ENCODE peak calls at places on chromosomes 16 and 17, in five cellular contexts. B is breast epithelium, V is foreskin keratinocyte, Z is mammary epithelial cell, Y is fibroblast of lung. D is an unnamed sample.
A peak's percentile ranks its signal among the peaks of the same experiment; 100 is the strongest.

GRCh38 chr17:34146440-34147043 is 108.5 kb upstream of the CCL2 start:
- DNase-seq in B (peak; percentile 80), V (peak; percentile 6), Z (no peak), Y (no peak), D (no peak)

GRCh38 chr16:49108611-49109010 is 173.0 kb downstream of the CBLN1 start:
- DNase-seq in B (no peak), V (no peak), Z (no peak), Y (no peak), D (no peak)

GRCh38 chr17:83196973-83197880 is 117.8 kb downstream of the METRNL start:
- DNase-seq in B (peak; percentile 47), V (no peak), Z (no peak), Y (no peak), D (peak; percentile 33)

GRCh38 chr17:2181206-2181983 is 122.2 kb downstream of the SMG6 start:
- DNase-seq in B (no peak), V (no peak), Z (no peak), Y (peak; percentile 98), D (peak; percentile 94)

GRCh38 chr16:50841081-50841886 is 99.4 kb downstream of the CYLD start:
- DNase-seq in B (no peak), V (no peak), Z (no peak), Y (peak; percentile 56), D (no peak)

GRCh38 chr16:55494994-55495421 is 13.9 kb upstream of the LPCAT2 start:
- DNase-seq in B (no peak), V (peak; percentile 75), Z (peak; percentile 70), Y (peak; percentile 95), D (peak; percentile 63)

GRCh38 chr16:72092832-72093447 is 480 bp downstream of the TXNL4B start:
- DNase-seq in B (no peak), V (peak; percentile 56), Z (peak; percentile 70), Y (peak; percentile 79), D (no peak)

GRCh38 chr17:82931696-82932060 is 91.9 kb upstream of the ZNF750 start:
- DNase-seq in B (peak; percentile 65), V (no peak), Z (peak; percentile 81), Y (peak; percentile 93), D (peak; percentile 80)

GRCh38 chr16:73058221-73058615 is 10.3 kb upstream of the ZFHX3 start:
- DNase-seq in B (no peak), V (no peak), Z (peak; percentile 54), Y (peak; percentile 36), D (peak; percentile 21)

GRCh38 chr17:41705271-41705991 is 6.7 kb upstream of the GAST start:
- DNase-seq in B (no peak), V (no peak), Z (no peak), Y (peak; percentile 74), D (no peak)

GRCh38 chr17:70006159-70006558 is 68.9 kb upstream of the KCNJ16 start:
- DNase-seq in B (no peak), V (peak; percentile 4), Z (no peak), Y (peak; percentile 11), D (no peak)

GRCh38 chr17:49496183-49496865 is 1.2 kb downstream of the NGFR start:
- DNase-seq in B (peak; percentile 79), V (no peak), Z (peak; percentile 59), Y (peak; percentile 44), D (peak; percentile 75)

GRCh38 chr17:48818361-48818841 is 1.4 kb upstream of the TTLL6 start:
- DNase-seq in B (no peak), V (no peak), Z (no peak), Y (no peak), D (no peak)

GRCh38 chr17:55737976-55738501 is 12.8 kb upstream of the PCTP start:
- DNase-seq in B (no peak), V (no peak), Z (no peak), Y (no peak), D (no peak)

GRCh38 chr16:86306811-86307517 is 203.4 kb upstream of the FOXF1 start:
- DNase-seq in B (no peak), V (no peak), Z (peak; percentile 56), Y (peak; percentile 64), D (no peak)

DNA sequence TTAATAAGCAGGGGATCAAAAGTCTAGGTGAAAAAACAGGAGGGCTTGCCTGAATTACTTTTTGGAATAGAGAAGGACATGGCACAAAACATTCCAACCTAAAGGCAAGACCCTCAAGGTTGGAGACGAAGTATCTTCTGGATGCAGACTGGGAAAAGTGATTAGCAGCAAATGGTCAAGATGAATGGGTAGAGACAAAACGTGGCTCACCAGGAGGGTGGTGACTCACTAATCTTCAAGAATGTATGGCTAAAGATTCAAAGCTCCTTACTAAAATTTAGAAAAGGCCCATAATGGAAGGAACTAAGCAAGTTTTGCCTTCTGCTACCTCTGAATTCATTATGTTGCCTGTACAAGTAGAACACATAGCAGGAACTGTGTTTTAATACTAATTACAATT is 469.5 kb upstream of the RBFOX1 start:
- DNase-seq in B (no peak), V (no peak), Z (no peak), Y (no peak), D (no peak)
- H3K4me1 ChIP-seq in B (no peaks in the 10 kb centered on the region), V (no peaks in the 10 kb centered on the region), Z (no peaks in the 10 kb centered on the region), Y (no peaks in the 10 kb centered on the region), D (no peaks in the 10 kb centered on the region)

DNA sequence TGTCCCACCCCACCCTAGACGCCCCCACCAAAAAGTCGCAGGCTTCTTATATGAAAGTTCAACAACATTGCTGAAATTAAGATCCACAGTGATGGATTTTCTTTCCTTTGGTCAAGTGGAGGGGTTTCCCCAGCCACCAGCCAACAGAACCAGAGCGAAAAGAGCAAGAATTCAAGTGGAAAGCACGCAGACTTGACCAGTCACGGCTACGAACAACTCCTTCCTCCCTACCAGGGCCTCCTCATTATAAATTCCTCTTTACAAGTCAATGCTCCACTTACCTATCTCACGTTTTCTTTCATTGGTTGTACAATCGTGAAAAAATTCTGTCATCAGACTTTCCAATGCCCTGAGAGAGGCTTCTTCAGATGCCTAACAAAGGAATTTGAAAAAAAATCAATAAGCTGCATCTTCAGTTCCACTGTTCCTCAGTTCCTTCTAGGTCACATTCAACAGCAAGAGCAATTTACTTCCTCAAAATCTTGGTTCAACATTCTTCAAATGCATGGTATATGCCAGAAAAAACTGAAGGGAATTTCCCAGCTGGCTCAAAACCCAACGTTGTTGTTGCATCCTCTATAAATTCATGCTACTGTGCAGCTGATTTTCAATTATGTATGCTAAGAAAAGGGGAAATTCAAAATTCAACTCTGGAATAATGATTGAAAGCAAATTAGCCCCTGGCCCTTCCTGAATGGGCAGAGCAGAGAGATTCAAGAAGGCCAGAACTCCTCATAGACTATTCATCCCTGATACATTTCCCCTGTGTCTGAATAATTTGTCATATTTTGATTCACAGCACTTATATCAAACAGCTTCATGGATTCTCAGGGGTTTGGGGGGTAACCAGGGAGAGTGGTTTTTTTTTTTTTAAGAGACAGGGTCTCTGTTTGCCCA is 30.9 kb downstream of the XPO6 start:
- DNase-seq in B (no peak), V (no peak), Z (no peak), Y (peak; percentile 56), D (no peak)
- H3K4me1 ChIP-seq in B (no peaks in the 10 kb centered on the region), V (peaks cover 11% of the 10 kb centered on the region), Z (peaks cover 17% of the 10 kb centered on the region), Y (peaks cover 25% of the 10 kb centered on the region), D (peaks cover 20% of the 10 kb centered on the region)

GRCh38 chr17:59827721-59828477 is 64.8 kb downstream of the TUBD1 start:
- DNase-seq in B (no peak), V (no peak), Z (no peak), Y (peak; percentile 35), D (no peak)
- H3K4me1 ChIP-seq in B (no peaks in the 10 kb centered on the region), V (peaks cover 43% of the 10 kb centered on the region), Z (peaks cover 47% of the 10 kb centered on the region), Y (peaks cover 42% of the 10 kb centered on the region), D (peaks cover 75% of the 10 kb centered on the region)

DNA sequence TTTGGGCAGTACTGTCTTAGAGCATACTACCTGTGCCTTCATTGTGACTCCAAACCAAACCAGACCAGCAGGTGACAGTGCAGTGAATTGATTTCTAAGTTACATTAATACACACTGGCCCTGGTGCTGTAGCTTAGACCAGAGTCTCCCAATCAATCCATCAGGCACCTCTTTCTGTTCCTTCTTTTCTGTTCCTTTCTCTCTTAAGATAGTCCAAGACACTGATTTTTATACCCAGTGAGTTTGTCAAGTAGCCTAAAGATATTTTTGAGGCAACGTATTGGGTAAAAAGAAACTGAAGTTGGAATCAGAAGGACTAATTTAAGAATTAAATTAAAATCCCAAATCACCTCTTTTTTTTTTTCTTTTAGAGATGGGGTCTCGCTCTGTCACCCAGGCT is 43.1 kb downstream of the ABAT start:
- DNase-seq in B (no peak), V (no peak), Z (no peak), Y (no peak), D (no peak)
- H3K4me1 ChIP-seq in B (no peaks in the 10 kb centered on the region), V (peaks cover 4% of the 10 kb centered on the region), Z (peaks cover 5% of the 10 kb centered on the region), Y (no peaks in the 10 kb centered on the region), D (no peaks in the 10 kb centered on the region)

DNA sequence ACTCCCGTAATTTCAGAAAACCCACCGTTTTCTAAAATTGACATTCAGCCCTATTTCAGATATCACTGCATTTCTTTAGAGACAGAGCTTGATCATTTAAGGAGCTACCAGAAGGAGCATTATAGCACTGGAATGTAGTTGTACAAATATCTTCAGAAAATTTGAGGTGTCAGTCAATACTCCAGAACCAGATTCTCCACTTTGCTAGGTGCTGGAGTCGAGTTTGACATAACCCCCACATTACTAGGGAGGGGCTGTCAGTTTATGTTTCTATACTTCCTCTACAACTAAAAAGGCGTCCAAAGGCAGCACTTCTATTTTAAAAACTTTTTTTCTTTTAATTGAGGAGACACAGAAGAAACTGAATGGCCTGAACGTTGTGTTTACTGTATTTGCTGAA is 899 bp upstream of the KIAA0513 start:
- DNase-seq in B (no peak), V (no peak), Z (no peak), Y (no peak), D (no peak)
- H3K4me1 ChIP-seq in B (peaks cover 7% of the 10 kb centered on the region), V (peaks cover 16% of the 10 kb centered on the region), Z (peaks cover 29% of the 10 kb centered on the region), Y (peaks cover 13% of the 10 kb centered on the region), D (peaks cover 22% of the 10 kb centered on the region)

GRCh38 chr17:17835415-17836249 is 1.2 kb downstream of the SREBF1 start:
- DNase-seq in B (no peak), V (no peak), Z (no peak), Y (no peak), D (no peak)

GRCh38 chr17:17836818-17837379 is at the start of gene SREBF1:
- DNase-seq in B (no peak), V (peak; percentile 44), Z (no peak), Y (peak; percentile 53), D (peak; percentile 61)

GRCh38 chr17:17837966-17838962 is 1.5 kb upstream of the SREBF1 start:
- DNase-seq in B (no peak), V (peak; percentile 53), Z (peak; percentile 76), Y (peak; percentile 49), D (peak; percentile 73)

GRCh38 chr17:17836250-17836817 is 452 bp downstream of the SREBF1 start:
- DNase-seq in B (peak; percentile 98), V (peak; percentile 90), Z (peak; percentile 93), Y (peak; percentile 85), D (peak; percentile 96)

DNA sequence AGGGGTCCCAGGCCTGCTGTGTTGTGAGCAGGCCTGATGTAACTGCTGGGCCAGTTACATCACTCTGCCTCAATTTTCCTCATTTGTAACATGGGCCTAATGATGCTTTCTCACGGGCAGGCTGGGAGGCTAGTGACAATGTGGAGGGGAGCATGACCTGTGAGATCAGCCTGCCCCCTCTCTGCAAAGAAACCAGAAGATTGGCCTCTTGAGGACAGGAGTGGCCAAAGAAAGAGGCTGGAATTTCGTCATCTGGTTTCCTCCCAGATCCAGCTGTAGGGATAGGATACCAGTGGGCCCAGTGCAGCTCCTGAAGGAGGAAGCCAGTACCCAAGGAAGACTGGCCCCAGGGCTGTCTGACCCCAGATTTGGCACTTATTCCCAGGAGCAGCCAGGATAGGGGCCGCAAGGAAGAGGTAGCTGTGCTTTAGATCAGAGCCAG is 615 bp upstream of the SREBF1 start:
- DNase-seq in B (no peak), V (peak; percentile 60), Z (peak; percentile 63), Y (peak; percentile 79), D (peak; percentile 86)
- H3K4me1 ChIP-seq in B (peaks cover 12% of the 10 kb centered on the region), V (peaks cover 44% of the 10 kb centered on the region), Z (peaks cover 66% of the 10 kb centered on the region), Y (peaks cover 46% of the 10 kb centered on the region), D (peaks cover 79% of the 10 kb centered on the region)

D was measured in tibial artery.